ENCODE peak calls at places on chromosome 5, in four cellular contexts. J is uterus, A is H9, T is OCI-LY7. Z is an unnamed sample.
A peak's percentile ranks its signal among the peaks of the same experiment; 100 is the strongest.

GRCh38 chr5:151451626-151452520 is 4.5 kb downstream of the SLC36A1 start:
- DNase-seq in T (no peak), J (no peak), A (no peak), Z (no peak)

GRCh38 chr5:73447234-73448071 is 1.1 kb downstream of the FOXD1 start:
- DNase-seq in J (peak; percentile 16), T (peak; percentile 57), A (peak; percentile 72), Z (peak; percentile 63)

GRCh38 chr5:141003791-141004601 is 37.7 kb downstream of the PCDHAC2 start:
- DNase-seq in T (no peak), J (no peak), A (peak; percentile 84), Z (peak; percentile 74)

GRCh38 chr5:35229076-35230042 is 928 bp downstream of the PRLR start:
- DNase-seq in J (peak; percentile 59), A (peak; percentile 86), T (no peak), Z (peak; percentile 66)

GRCh38 chr5:144698454-144698853 is 527.8 kb downstream of the KCTD16 start:
- DNase-seq in T (no peak), J (no peak), A (no peak), Z (no peak)

GRCh38 chr5:154712518-154713437 is 42.4 kb upstream of the LARP1 start:
- DNase-seq in A (peak; percentile 95), T (no peak), J (no peak), Z (peak; percentile 77)

GRCh38 chr5:5165541-5166002 is 25.4 kb downstream of the ADAMTS16 start:
- DNase-seq in A (no peak), J (no peak), T (no peak), Z (no peak)

GRCh38 chr5:160359816-160360215 is 10.6 kb downstream of the C1QTNF2 start:
- DNase-seq in A (peak; percentile 60), T (no peak), J (no peak), Z (no peak)

GRCh38 chr5:93425102-93425501 is 155.9 kb downstream of the NR2F1-AS1 start:
- DNase-seq in T (no peak), A (no peak), J (no peak), Z (no peak)

GRCh38 chr5:149455889-149456409 is 76.9 kb upstream of the IL17B start:
- DNase-seq in A (no peak), J (peak; percentile 73), T (no peak), Z (no peak)

GRCh38 chr5:41843456-41844112 is 26.6 kb downstream of the OXCT1 start:
- DNase-seq in T (peak; percentile 67), J (peak; percentile 24), A (no peak), Z (no peak)

GRCh38 chr5:51694826-51695225 is 311.6 kb downstream of the ISL1 start:
- DNase-seq in J (no peak), A (no peak), T (no peak), Z (no peak)

GRCh38 chr5:133235696-133236426 is 184.0 kb downstream of the HSPA4 start:
- DNase-seq in A (no peak), J (no peak), T (no peak), Z (peak; percentile 11)

GRCh38 chr5:14234204-14234603 is 91.1 kb downstream of the TRIO start:
- DNase-seq in J (no peak), A (no peak), T (no peak), Z (no peak)

GRCh38 chr5:72633041-72633445 is 125.8 kb upstream of the ZNF366 start:
- DNase-seq in A (no peak), T (no peak), J (peak; percentile 36), Z (no peak)

GRCh38 chr5:69084903-69085302 is 8.9 kb upstream of the SLC30A5 start:
- DNase-seq in T (no peak), J (no peak), A (no peak), Z (no peak)
- H3K4me1 ChIP-seq in T (no peaks in the 10 kb centered on the region), J (no peaks in the 10 kb centered on the region), A (no peaks in the 10 kb centered on the region), Z (no peaks in the 10 kb centered on the region)

GRCh38 chr5:52786391-52786790 is 1.3 kb upstream of the ITGA1 start:
- DNase-seq in T (no peak), J (no peak), A (no peak), Z (no peak)

GRCh38 chr5:52788505-52788821 is 747 bp downstream of the ITGA1 start:
- DNase-seq in J (no peak), T (no peak), A (no peak), Z (no peak)

GRCh38 chr5:52787600-52788504 is at the start of the genes ITGA1 and PELO:
- DNase-seq in J (peak; percentile 85), A (peak; percentile 84), T (no peak), Z (peak; percentile 85)

GRCh38 chr5:52789378-52789777 is 1.7 kb downstream of the ITGA1 start:
- DNase-seq in J (no peak), A (no peak), T (no peak), Z (no peak)

DNA sequence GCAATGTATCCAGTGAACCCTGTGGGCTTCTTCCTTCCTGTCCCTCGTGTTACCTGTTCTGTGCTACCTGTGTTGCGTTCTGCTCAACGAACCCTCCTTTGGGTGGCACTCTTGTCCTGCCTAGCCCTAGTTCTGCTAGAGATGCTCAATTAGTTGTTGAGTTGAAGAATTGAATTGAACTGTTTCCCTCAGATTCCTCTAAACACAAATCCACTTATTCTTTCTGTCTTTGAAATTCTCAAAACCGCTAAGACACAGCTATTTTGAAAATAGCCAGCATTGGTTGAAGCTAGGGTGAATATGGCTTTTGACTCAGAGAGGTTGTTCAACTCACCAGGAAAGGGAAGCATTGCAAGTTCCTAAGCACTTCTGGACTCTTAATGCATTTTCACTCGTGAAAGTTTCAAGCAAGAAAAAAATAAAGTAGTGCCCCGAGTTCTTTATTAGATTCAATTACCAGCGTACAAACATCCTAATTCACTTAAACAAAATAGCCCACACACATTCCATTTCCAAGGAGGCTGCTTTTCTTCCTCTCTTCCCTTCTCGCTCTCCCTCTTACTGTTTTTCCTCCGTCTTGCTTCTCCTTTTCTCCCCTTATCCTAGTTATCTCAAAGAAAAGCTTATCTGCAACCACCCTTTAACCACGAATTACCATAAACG is 648 bp upstream of the ITGA1 start:
- DNase-seq in T (peak; percentile 23), A (peak; percentile 50), J (peak; percentile 55), Z (no peak)
- TF ChIP-seq CTCF in T (peak; percentile 65), A (peak; percentile 51), J (peak; percentile 57), Z (peak; percentile 34)

GRCh38 chr5:124643306-124643705 is 103.1 kb downstream of the ZNF608 start:
- DNase-seq in T (no peak), J (no peak), A (no peak), Z (no peak)
- H3K4me1 ChIP-seq in T (peaks cover 42% of the 10 kb centered on the region), J (no peaks in the 10 kb centered on the region), A (peaks cover 13% of the 10 kb centered on the region), Z (no peaks in the 10 kb centered on the region)

DNA sequence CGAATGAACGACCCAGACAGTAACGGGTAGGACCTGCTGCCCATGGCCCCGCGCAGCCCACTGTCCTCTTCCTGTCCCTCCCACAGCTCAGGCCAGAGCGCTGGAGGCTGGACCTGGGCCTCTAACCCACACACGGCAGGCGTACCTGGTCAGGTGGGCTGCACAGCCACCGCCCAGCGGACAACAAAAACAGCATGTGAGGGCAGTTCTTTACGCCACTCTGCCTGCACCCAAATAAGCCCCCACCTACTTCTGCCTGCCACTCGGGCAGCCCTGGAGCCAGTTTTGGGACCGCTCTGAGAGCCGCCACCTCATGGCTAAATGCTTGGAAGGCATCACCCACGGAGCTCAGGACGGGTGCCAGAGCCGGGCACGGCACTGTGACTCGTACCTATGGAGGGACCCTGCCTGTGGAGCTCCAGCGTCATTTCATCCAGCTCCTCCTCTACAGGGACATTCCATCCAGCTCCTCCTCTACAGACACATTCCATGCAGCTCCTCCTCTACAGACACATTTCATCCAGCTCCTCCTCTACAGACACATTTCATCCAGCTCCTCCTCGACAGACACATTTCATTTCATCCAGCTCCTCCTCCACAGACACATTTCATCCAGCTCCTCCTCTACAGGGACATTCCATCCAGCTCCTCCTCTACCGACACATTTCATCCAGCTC is 18.9 kb downstream of the CLPTM1L start:
- DNase-seq in A (peak; percentile 22), J (peak; percentile 6), T (no peak), Z (peak; percentile 60)
- TF ChIP-seq CTCF in A (no peak), J (no peak), T (no peak), Z (no peak)

GRCh38 chr5:6830643-6831239 is 117.5 kb downstream of the TENT4A start:
- DNase-seq in J (no peak), T (no peak), A (no peak), Z (no peak)

GRCh38 chr5:6831678-6832077 is 118.4 kb downstream of the TENT4A start:
- DNase-seq in A (no peak), J (no peak), T (no peak), Z (no peak)

GRCh38 chr5:6832994-6833393 is 119.8 kb downstream of the TENT4A start:
- DNase-seq in T (no peak), A (no peak), J (no peak), Z (no peak)

GRCh38 chr5:6832272-6832671 is 119.0 kb downstream of the TENT4A start:
- DNase-seq in A (no peak), J (no peak), T (no peak), Z (no peak)

DNA sequence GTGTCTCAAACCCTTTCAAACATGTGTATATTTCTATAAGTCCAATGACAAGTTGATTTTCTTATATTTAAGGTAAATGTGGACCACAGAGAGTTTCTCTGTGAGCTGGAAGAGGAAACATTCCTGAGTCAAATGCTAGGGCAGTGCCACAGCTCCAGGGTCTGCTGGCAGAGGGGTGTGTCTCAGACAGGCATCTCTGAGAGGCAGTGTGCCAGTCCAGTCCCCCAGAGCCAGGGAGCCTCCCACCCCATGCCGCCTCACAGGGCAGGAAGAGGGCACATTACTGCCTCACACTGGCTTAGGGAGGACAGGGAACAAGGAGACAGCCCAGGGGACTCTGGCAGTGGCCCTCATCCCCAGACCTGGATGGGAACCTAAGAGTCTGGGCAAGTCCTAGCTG is 120.2 kb downstream of the TENT4A start:
- DNase-seq in A (no peak), T (no peak), J (no peak), Z (no peak)
- H3K4me1 ChIP-seq in A (no peaks in the 10 kb centered on the region), T (no peaks in the 10 kb centered on the region), J (no peaks in the 10 kb centered on the region), Z (no peaks in the 10 kb centered on the region)

Z was measured in upper lobe of right lung.